ENCODE peak calls at places on chromosome 22, in eight cellular contexts. E is ovary; P is effector memory CD4-positive, alpha-beta T cell; X is lower lobe of right lung; Z is stomach; N is cardiac muscle cell; T is caudate nucleus; O is brain microvascular endothelial cell. Q is an unnamed sample.

GRCh38 chr22:39789794-39790193 is 103.8 kb downstream of the ENTHD1 start:
- DNase-seq in E (no peak), P (no peak), X (no peak), Z (no peak), N (no peak), T (no peak), O (no peak), Q (no peak)

GRCh38 chr22:25472382-25472781 is 92.1 kb upstream of the GRK3 start:
- DNase-seq in E (no peak), P (no peak), X (no peak), Z (no peak), N (no peak), T (no peak), O (no peak), Q (no peak)

GRCh38 chr22:23237841-23238240 is 57.5 kb downstream of the BCR start:
- DNase-seq in E (no peak), P (no peak), X (no peak), Z (no peak), N (no peak), T (no peak), O (no peak), Q (no peak)

GRCh38 chr22:30872282-30873041 is 96.1 kb downstream of the MORC2 start:
- DNase-seq in E (no peak), P (no peak), X (peak; percentile 30), Z (no peak), N (no peak), T (no peak), O (no peak), Q (no peak)

GRCh38 chr22:21639359-21639758 is 2.7 kb upstream of the SDF2L1 start:
- DNase-seq in E (no peak), P (no peak), X (no peak), Z (no peak), N (no peak), T (no peak), O (no peak), Q (no peak)

GRCh38 chr22:22125028-22125578 is 119.5 kb upstream of the VPREB1 start:
- DNase-seq in E (no peak), P (no peak), X (no peak), Z (no peak), N (no peak), T (no peak), O (no peak), Q (no peak)

GRCh38 chr22:48993655-48994054 is 834.0 kb downstream of the BRD1 start:
- DNase-seq in E (no peak), P (no peak), X (no peak), Z (no peak), N (no peak), T (no peak), O (no peak), Q (no peak)

GRCh38 chr22:31584804-31585160 is 77.2 kb downstream of the PISD start:
- DNase-seq in E (no peak), P (no peak), X (no peak), Z (no peak), N (no peak), T (no peak), O (no peak), Q (no peak)

GRCh38 chr22:32661296-32661695 is 140.2 kb upstream of the TIMP3 start:
- DNase-seq in E (no peak), P (no peak), X (no peak), Z (no peak), N (no peak), T (no peak), O (peak; percentile 89), Q (peak; percentile 63)

GRCh38 chr22:46149493-46149997 is 781 bp upstream of the PPARA start:
- DNase-seq in E (peak; percentile 56), P (peak; percentile 37), X (peak; percentile 73), Z (peak; percentile 75), N (peak; percentile 62), T (peak; percentile 41), O (no peak), Q (peak; percentile 55)

GRCh38 chr22:35728639-35729308 is 11.1 kb downstream of the APOL5 start:
- DNase-seq in E (no peak), P (no peak), X (no peak), Z (peak; percentile 76), N (no peak), T (no peak), O (no peak), Q (no peak)

GRCh38 chr22:30947163-30947820 is 21.3 kb downstream of the MORC2 start:
- DNase-seq in E (no peak), P (no peak), X (no peak), Z (no peak), N (no peak), T (no peak), O (no peak), Q (peak; percentile 35)

GRCh38 chr22:46028069-46028991 is 51.4 kb upstream of the WNT7B start:
- DNase-seq in E (no peak), P (no peak), X (peak; percentile 41), Z (no peak), N (no peak), T (no peak), O (no peak), Q (peak; percentile 20)

GRCh38 chr22:42742940-42743339 is 22.3 kb upstream of the A4GALT start:
- DNase-seq in E (no peak), P (no peak), X (no peak), Z (no peak), N (no peak), T (no peak), O (no peak), Q (peak; percentile 40)

GRCh38 chr22:24810043-24810749 is 4.2 kb downstream of the SGSM1 start:
- DNase-seq in E (no peak), P (no peak), X (no peak), Z (peak; percentile 34), N (no peak), T (no peak), O (no peak), Q (no peak)

GRCh38 chr22:42439821-42440674 is 7.8 kb upstream of the NFAM1 start:
- DNase-seq in E (no peak), P (no peak), X (peak; percentile 74), Z (peak; percentile 30), N (no peak), T (no peak), O (peak; percentile 9), Q (peak; percentile 25)

GRCh38 chr22:30474683-30475424 is 3.0 kb upstream of the SEC14L3 start:
- DNase-seq in E (no peak), P (peak; percentile 22), X (no peak), Z (peak; percentile 37), N (no peak), T (no peak), O (no peak), Q (no peak)

GRCh38 chr22:22943521-22944267 is 56.1 kb downstream of the IGLL5 start:
- DNase-seq in E (no peak), P (no peak), X (no peak), Z (peak; percentile 21), N (no peak), T (no peak), O (no peak), Q (no peak)

GRCh38 chr22:41762980-41763779 is 37.3 kb upstream of the CCDC134 start:
- DNase-seq in E (no peak), P (no peak), X (no peak), Z (no peak), N (peak; percentile 65), T (no peak), O (peak; percentile 9), Q (no peak)

GRCh38 chr22:41181349-41182241 is 23.5 kb upstream of the L3MBTL2 start:
- DNase-seq in E (no peak), P (no peak), X (no peak), Z (no peak), N (no peak), T (no peak), O (peak; percentile 22), Q (no peak)

GRCh38 chr22:35191412-35191811 is 65.9 kb upstream of the HMGXB4 start:
- DNase-seq in E (no peak), P (no peak), X (no peak), Z (no peak), N (no peak), T (no peak), O (no peak), Q (no peak)

GRCh38 chr22:50035976-50036375 is 22.1 kb downstream of the TTLL8 start:
- DNase-seq in E (no peak), P (no peak), X (no peak), Z (no peak), N (no peak), T (no peak), O (no peak), Q (no peak)
- H3K27ac ChIP-seq in E (no peak overlapping the region), P (no peak overlapping the region), X (no peak overlapping the region), Z (no peak overlapping the region), N (no peak overlapping the region), T (no peak overlapping the region), O (no peak overlapping the region), Q (no peak overlapping the region)

GRCh38 chr22:37014415-37014806 is 4.8 kb downstream of the TST start:
- DNase-seq in E (no peak), P (no peak), X (no peak), Z (no peak), N (no peak), T (no peak), O (no peak), Q (no peak)
- H3K27ac ChIP-seq in E (peak overlapping the region; percentile 8), P (no peak overlapping the region), X (no peak overlapping the region), Z (peak overlapping the region; percentile 97), N (no peak overlapping the region), T (no peak overlapping the region), O (no peak overlapping the region), Q (no peak overlapping the region)

DNA sequence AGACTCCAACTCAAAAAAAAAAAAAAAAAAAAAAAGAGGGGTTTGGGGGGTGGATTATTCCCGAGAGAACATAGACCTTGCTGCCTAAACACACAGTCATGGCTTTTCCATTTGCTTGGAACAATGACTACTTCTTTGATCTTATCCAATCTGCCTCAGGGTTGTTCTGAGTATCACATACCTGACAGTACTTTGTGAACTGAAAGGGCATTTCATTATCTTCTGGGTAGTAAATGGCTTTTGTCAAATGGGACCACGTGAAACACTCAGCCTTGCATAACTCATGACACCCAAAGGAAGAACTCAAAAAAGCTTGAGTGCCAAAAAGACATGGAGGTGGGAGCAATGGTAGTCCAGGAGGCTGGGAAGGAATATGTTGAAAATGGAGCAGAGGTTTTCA is 123.1 kb upstream of the BID start:
- DNase-seq in E (no peak), P (no peak), X (no peak), Z (no peak), N (no peak), T (no peak), O (no peak), Q (no peak)
- H3K27ac ChIP-seq in E (no peak overlapping the region), P (no peak overlapping the region), X (no peak overlapping the region), Z (no peak overlapping the region), N (peak overlapping the region; percentile 81), T (no peak overlapping the region), O (no peak overlapping the region), Q (no peak overlapping the region)

DNA sequence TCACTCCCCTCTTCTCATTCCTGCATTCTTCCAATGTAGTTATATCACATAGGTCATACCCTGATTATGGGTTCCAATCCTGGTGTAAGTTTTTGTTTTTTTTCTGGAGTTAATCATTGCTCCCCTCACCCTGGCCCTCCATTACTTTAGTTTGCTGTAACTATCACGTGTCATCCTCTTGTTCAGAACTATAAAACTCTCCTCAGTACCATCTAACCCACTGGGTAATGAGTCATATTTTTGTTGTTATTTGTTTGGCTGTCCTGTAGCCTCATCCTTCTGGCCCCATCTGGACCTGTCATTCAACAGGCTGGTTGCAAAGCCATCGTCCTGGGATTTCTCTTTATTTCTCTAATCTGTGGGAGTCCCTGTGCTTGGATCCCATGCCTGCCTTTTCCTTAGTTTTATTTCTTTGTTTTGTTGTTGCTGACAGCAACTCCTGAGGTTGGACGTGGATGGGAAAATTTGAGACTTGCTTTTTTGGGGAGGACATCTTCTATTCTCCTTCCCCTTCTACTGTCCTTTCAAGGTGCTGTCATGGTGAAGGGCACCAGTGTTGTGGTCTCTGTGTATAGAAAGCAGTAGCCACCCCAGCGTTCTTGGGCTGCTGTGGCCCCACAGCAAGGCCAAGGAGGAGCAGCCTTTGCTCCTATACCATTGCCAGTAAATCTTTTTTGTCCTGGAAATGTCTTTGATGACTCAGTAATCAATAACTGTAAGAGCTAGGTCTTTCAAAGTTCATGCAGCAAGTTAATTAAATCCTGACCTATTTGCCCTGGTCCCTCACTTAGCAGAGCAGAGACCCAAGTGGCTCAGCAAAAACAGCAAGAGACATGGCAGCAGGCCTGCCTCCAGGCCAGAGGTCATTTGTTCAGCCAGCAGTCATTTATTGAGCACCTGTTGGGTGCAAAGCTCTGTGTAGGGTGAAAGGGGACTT is 82.5 kb downstream of the C22orf31 start:
- DNase-seq in E (no peak), P (no peak), X (no peak), Z (no peak), N (no peak), T (no peak), O (no peak), Q (no peak)
- H3K27ac ChIP-seq in E (no peak overlapping the region), P (no peak overlapping the region), X (no peak overlapping the region), Z (peak overlapping the region; percentile 57), N (peak overlapping the region; percentile 87), T (peak overlapping the region; percentile 83), O (no peak overlapping the region), Q (peak overlapping the region; percentile 55)